ENCODE peak calls at places on chromosome 1, in nine cellular contexts. One of them, this sample, is unnamed. For H3K36me3, the result is how much of the 10 kb centered on the place peaks cover.

GRCh38 chr1:92356956-92357355 is 58.1 kb downstream of the RPAP2 start:
- DNase-seq in left lung: no peak
- DNase-seq in esophagus squamous epithelium: no peak
- DNase-seq in heart right ventricle: no peak
- DNase-seq in suprapubic skin: no peak
- DNase-seq in stomach: no peak
- DNase-seq in transverse colon: no peak
- DNase-seq in CD8-positive, alpha-beta T cell: no peak
- DNase-seq in body of pancreas: no peak
- DNase-seq in this sample: no peak

GRCh38 chr1:183913556-183913955 is 108.6 kb downstream of the RGL1 start:
- DNase-seq in suprapubic skin: no peak
- DNase-seq in body of pancreas: no peak
- DNase-seq in left lung: no peak
- DNase-seq in stomach: no peak
- DNase-seq in heart right ventricle: no peak
- DNase-seq in transverse colon: no peak
- DNase-seq in esophagus squamous epithelium: no peak
- DNase-seq in CD8-positive, alpha-beta T cell: no peak
- DNase-seq in this sample: no peak

GRCh38 chr1:9529190-9529589 is 10.1 kb upstream of the SLC25A33 start:
- DNase-seq in stomach: no peak
- DNase-seq in CD8-positive, alpha-beta T cell: no peak
- DNase-seq in suprapubic skin: no peak
- DNase-seq in heart right ventricle: no peak
- DNase-seq in left lung: no peak
- DNase-seq in body of pancreas: no peak
- DNase-seq in esophagus squamous epithelium: no peak
- DNase-seq in transverse colon: peak
- DNase-seq in this sample: no peak

GRCh38 chr1:8871539-8871935 is 6.9 kb downstream of the ENO1 start:
- DNase-seq in body of pancreas: peak
- DNase-seq in esophagus squamous epithelium: no peak
- DNase-seq in transverse colon: peak
- DNase-seq in left lung: no peak
- DNase-seq in heart right ventricle: no peak
- DNase-seq in CD8-positive, alpha-beta T cell: no peak
- DNase-seq in suprapubic skin: no peak
- DNase-seq in stomach: no peak
- DNase-seq in this sample: no peak

GRCh38 chr1:9822490-9822889 is 1.3 kb downstream of the CLSTN1 start:
- DNase-seq in stomach: no peak
- DNase-seq in CD8-positive, alpha-beta T cell: no peak
- DNase-seq in esophagus squamous epithelium: no peak
- DNase-seq in transverse colon: no peak
- DNase-seq in suprapubic skin: no peak
- DNase-seq in body of pancreas: no peak
- DNase-seq in heart right ventricle: no peak
- DNase-seq in left lung: no peak
- DNase-seq in this sample: no peak

GRCh38 chr1:246032111-246032551 is 474.9 kb downstream of the SMYD3 start:
- DNase-seq in CD8-positive, alpha-beta T cell: no peak
- DNase-seq in left lung: no peak
- DNase-seq in transverse colon: no peak
- DNase-seq in stomach: no peak
- DNase-seq in suprapubic skin: no peak
- DNase-seq in esophagus squamous epithelium: no peak
- DNase-seq in body of pancreas: no peak
- DNase-seq in heart right ventricle: no peak
- DNase-seq in this sample: no peak

GRCh38 chr1:185152187-185152767 is 4.5 kb downstream of the TRMT1L start:
- DNase-seq in CD8-positive, alpha-beta T cell: no peak
- DNase-seq in suprapubic skin: no peak
- DNase-seq in transverse colon: no peak
- DNase-seq in stomach: no peak
- DNase-seq in esophagus squamous epithelium: no peak
- DNase-seq in left lung: no peak
- DNase-seq in heart right ventricle: no peak
- DNase-seq in body of pancreas: no peak
- DNase-seq in this sample: no peak

GRCh38 chr1:154847891-154848290 is 22.2 kb downstream of the KCNN3 start:
- DNase-seq in CD8-positive, alpha-beta T cell: no peak
- DNase-seq in transverse colon: no peak
- DNase-seq in suprapubic skin: no peak
- DNase-seq in esophagus squamous epithelium: no peak
- DNase-seq in stomach: no peak
- DNase-seq in left lung: no peak
- DNase-seq in heart right ventricle: peak
- DNase-seq in body of pancreas: peak
- DNase-seq in this sample: no peak

GRCh38 chr1:23424171-23424959 is at the start of gene TCEA3:
- DNase-seq in esophagus squamous epithelium: no peak
- DNase-seq in CD8-positive, alpha-beta T cell: peak
- DNase-seq in transverse colon: peak
- DNase-seq in left lung: peak
- DNase-seq in heart right ventricle: peak
- DNase-seq in body of pancreas: peak
- DNase-seq in stomach: peak
- DNase-seq in suprapubic skin: no peak
- DNase-seq in this sample: no peak

GRCh38 chr1:230254265-230254664 is 171.9 kb downstream of the PGBD5 start:
- DNase-seq in heart right ventricle: no peak
- DNase-seq in CD8-positive, alpha-beta T cell: no peak
- DNase-seq in stomach: no peak
- DNase-seq in transverse colon: no peak
- DNase-seq in esophagus squamous epithelium: no peak
- DNase-seq in suprapubic skin: no peak
- DNase-seq in body of pancreas: no peak
- DNase-seq in left lung: no peak
- DNase-seq in this sample: peak
- H3K36me3 ChIP-seq in heart right ventricle: under half
- H3K36me3 ChIP-seq in CD8-positive, alpha-beta T cell: under half
- H3K36me3 ChIP-seq in stomach: half or more
- H3K36me3 ChIP-seq in transverse colon: under half
- H3K36me3 ChIP-seq in esophagus squamous epithelium: under half
- H3K36me3 ChIP-seq in suprapubic skin: half or more
- H3K36me3 ChIP-seq in body of pancreas: under half
- H3K36me3 ChIP-seq in left lung: half or more
- H3K36me3 ChIP-seq in this sample: under half

DNA sequence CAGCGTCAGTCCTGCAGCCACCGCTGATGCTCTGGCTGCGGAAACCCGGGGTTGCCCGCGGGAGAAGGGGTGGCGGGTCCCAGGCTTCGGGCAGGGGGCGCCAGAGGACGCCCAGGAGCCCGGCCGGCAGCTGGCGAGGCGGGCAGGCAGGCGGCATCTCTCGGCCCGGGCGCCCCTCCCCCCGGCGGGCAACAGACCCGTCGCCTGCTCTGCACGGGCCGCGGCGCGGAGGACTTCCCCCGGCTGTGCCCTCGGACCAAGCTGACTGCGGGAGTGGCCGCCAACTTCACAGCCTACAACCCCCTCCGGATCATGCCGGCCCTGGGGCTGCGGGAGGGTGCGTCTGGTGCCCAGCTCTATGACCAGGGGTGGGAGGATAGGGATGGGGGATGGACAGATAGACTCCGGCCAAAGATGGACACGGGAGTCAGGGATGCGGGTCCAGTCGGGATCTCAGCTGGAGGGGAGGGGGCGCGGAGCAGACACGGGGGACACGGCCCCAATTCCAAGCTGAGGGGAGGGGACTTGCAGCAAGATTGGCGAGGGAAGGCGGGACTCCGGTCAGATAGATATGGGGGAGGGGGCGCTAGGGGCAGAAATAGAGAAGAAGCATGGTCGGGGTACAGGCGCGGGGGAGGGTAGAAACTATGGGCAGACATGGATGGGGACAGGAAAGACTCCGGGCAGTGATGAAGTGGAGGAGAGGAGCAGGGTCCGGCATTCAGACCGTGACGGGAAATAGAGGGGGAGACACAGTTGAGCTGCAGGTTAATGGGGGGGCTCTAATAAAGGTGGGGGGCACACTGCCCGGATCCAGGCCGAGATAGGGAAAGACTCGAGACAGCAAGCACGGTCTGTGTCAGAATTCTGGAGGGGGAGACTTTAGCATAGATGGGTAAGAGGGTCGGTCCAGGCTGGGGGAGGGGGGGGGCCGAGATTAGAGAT is 1.1 kb downstream of the ADGRB2 start:
- DNase-seq in transverse colon: peak
- DNase-seq in body of pancreas: peak
- DNase-seq in heart right ventricle: peak
- DNase-seq in left lung: peak
- DNase-seq in CD8-positive, alpha-beta T cell: peak
- DNase-seq in stomach: peak
- DNase-seq in suprapubic skin: no peak
- DNase-seq in esophagus squamous epithelium: no peak
- DNase-seq in this sample: peak
- TF ChIP-seq CTCF in transverse colon: peak
- TF ChIP-seq CTCF in body of pancreas: peak
- TF ChIP-seq CTCF in heart right ventricle: peak
- TF ChIP-seq CTCF in left lung: peak
- TF ChIP-seq CTCF in CD8-positive, alpha-beta T cell: peak
- TF ChIP-seq CTCF in stomach: peak
- TF ChIP-seq CTCF in suprapubic skin: peak
- TF ChIP-seq CTCF in esophagus squamous epithelium: peak
- TF ChIP-seq CTCF in this sample: peak

DNA sequence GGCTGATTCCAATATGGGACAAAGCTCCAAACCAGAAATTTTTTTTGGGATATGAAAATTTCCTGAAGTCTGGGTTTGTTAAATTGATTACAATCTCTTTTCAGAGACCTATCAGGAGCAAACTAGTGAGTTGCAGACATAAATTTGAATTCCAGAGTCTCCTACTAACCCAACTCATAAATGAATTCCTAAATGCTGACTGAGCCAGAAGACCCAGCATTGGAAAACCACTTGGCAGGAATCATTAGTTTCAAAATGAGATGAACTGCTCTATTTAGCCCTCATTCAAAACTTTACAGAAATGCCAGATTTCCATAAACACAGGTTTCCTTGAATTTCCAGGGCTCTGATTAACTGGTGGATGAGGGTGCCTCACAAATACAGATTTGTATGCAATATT is 222.5 kb downstream of the HLX start:
- DNase-seq in transverse colon: no peak
- DNase-seq in body of pancreas: no peak
- DNase-seq in heart right ventricle: no peak
- DNase-seq in left lung: no peak
- DNase-seq in CD8-positive, alpha-beta T cell: no peak
- DNase-seq in esophagus squamous epithelium: no peak
- DNase-seq in stomach: no peak
- DNase-seq in suprapubic skin: no peak
- DNase-seq in this sample: no peak
- H3K4me3 ChIP-seq in transverse colon: no peak
- H3K4me3 ChIP-seq in body of pancreas: no peak
- H3K4me3 ChIP-seq in heart right ventricle: no peak
- H3K4me3 ChIP-seq in left lung: no peak
- H3K4me3 ChIP-seq in CD8-positive, alpha-beta T cell: no peak
- H3K4me3 ChIP-seq in esophagus squamous epithelium: no peak
- H3K4me3 ChIP-seq in stomach: no peak
- H3K4me3 ChIP-seq in suprapubic skin: no peak
- H3K4me3 ChIP-seq in this sample: no peak

DNA sequence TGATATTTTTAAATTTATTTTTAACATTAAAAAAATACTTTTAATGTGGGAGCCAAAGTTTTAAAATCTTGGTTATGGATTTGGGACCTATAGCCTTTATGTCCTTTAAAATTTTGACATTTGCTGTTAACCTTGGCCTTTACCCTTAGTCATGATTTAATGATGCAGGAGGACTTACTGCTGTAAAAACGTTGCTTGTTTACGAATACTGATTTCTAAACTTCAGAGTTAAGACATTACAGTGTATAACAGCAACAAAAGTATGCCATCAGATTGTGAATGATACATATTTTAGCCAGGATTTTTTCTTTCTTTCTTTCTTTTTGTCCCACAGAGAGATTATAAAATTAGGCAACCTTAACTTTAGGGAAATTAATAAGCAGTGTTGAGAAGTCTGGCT is 8.9 kb downstream of the RBM15 start:
- DNase-seq in suprapubic skin: no peak
- DNase-seq in transverse colon: no peak
- DNase-seq in CD8-positive, alpha-beta T cell: no peak
- DNase-seq in body of pancreas: no peak
- DNase-seq in stomach: no peak
- DNase-seq in heart right ventricle: no peak
- DNase-seq in esophagus squamous epithelium: no peak
- DNase-seq in left lung: no peak
- DNase-seq in this sample: no peak
- H3K36me3 ChIP-seq in suprapubic skin: under half
- H3K36me3 ChIP-seq in transverse colon: under half
- H3K36me3 ChIP-seq in CD8-positive, alpha-beta T cell: under half
- H3K36me3 ChIP-seq in body of pancreas: under half
- H3K36me3 ChIP-seq in stomach: under half
- H3K36me3 ChIP-seq in heart right ventricle: under half
- H3K36me3 ChIP-seq in esophagus squamous epithelium: under half
- H3K36me3 ChIP-seq in left lung: under half
- H3K36me3 ChIP-seq in this sample: under half

DNA sequence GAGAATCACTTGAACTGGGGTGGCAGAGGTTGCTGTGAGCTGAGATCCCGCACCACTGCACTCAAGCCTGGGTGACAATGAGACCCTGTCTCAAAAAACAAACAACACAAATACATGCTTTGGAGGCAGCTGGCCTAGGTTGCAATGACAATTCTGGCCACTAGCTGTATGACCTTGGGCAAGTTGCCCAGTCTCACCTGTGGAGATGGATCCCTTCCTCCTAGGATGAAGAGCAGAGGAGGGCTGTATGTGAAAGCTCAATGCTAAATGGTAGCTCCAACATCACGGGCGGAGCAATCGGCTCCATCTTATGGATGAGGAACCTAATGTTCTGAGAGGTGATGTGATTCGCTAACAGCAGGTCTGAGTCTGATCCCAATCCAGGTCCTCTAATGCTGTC is 20.6 kb downstream of the ADORA1 start:
- DNase-seq in heart right ventricle: no peak
- DNase-seq in CD8-positive, alpha-beta T cell: no peak
- DNase-seq in suprapubic skin: no peak
- DNase-seq in transverse colon: no peak
- DNase-seq in esophagus squamous epithelium: no peak
- DNase-seq in left lung: no peak
- DNase-seq in stomach: peak
- DNase-seq in body of pancreas: peak
- DNase-seq in this sample: no peak
- TF ChIP-seq CTCF in heart right ventricle: no peak
- TF ChIP-seq CTCF in CD8-positive, alpha-beta T cell: no peak
- TF ChIP-seq CTCF in suprapubic skin: peak
- TF ChIP-seq CTCF in transverse colon: peak
- TF ChIP-seq CTCF in esophagus squamous epithelium: peak
- TF ChIP-seq CTCF in left lung: no peak
- TF ChIP-seq CTCF in stomach: peak
- TF ChIP-seq CTCF in body of pancreas: peak
- TF ChIP-seq CTCF in this sample: no peak